ENCODE peak calls at places on chromosomes 3 and 15, in six cellular contexts. One of them, this sample, is unnamed.

GRCh38 chr3:58833501-58833900 is 166.9 kb upstream of the FAM3D start:
- DNase-seq in mammary epithelial cell: no peak
- DNase-seq in NAMALWA: no peak
- DNase-seq in cerebellar cortex: no peak
- DNase-seq in AG08396: no peak
- DNase-seq in cardiac muscle cell: no peak
- DNase-seq in this sample: no peak

GRCh38 chr3:112378989-112379692 is 46.2 kb downstream of the CD200 start:
- DNase-seq in mammary epithelial cell: peak; percentile 97
- DNase-seq in NAMALWA: no peak
- DNase-seq in cerebellar cortex: no peak
- DNase-seq in AG08396: peak; percentile 16
- DNase-seq in cardiac muscle cell: no peak
- DNase-seq in this sample: peak; percentile 47

GRCh38 chr3:197356275-197356674 is 57.9 kb upstream of the DLG1 start:
- DNase-seq in mammary epithelial cell: no peak
- DNase-seq in NAMALWA: no peak
- DNase-seq in cerebellar cortex: no peak
- DNase-seq in AG08396: no peak
- DNase-seq in cardiac muscle cell: no peak
- DNase-seq in this sample: no peak

GRCh38 chr3:3443482-3443881 is 264.0 kb upstream of the CRBN start:
- DNase-seq in mammary epithelial cell: no peak
- DNase-seq in NAMALWA: peak; percentile 42
- DNase-seq in cerebellar cortex: no peak
- DNase-seq in AG08396: no peak
- DNase-seq in cardiac muscle cell: no peak
- DNase-seq in this sample: no peak

GRCh38 chr3:31230425-31230824 is 302.3 kb upstream of the STT3B start:
- DNase-seq in mammary epithelial cell: no peak
- DNase-seq in NAMALWA: no peak
- DNase-seq in cerebellar cortex: no peak
- DNase-seq in AG08396: no peak
- DNase-seq in cardiac muscle cell: no peak
- DNase-seq in this sample: no peak

GRCh38 chr3:194091141-194091540 is 44.8 kb upstream of the HES1 start:
- DNase-seq in mammary epithelial cell: peak; percentile 99
- DNase-seq in NAMALWA: no peak
- DNase-seq in cerebellar cortex: no peak
- DNase-seq in AG08396: no peak
- DNase-seq in cardiac muscle cell: no peak
- DNase-seq in this sample: no peak

GRCh38 chr3:7875858-7876442 is 625.7 kb upstream of the LMCD1 start:
- DNase-seq in mammary epithelial cell: no peak
- DNase-seq in NAMALWA: no peak
- DNase-seq in cerebellar cortex: no peak
- DNase-seq in AG08396: no peak
- DNase-seq in cardiac muscle cell: no peak
- DNase-seq in this sample: no peak

GRCh38 chr3:133757701-133758319 is 11.6 kb downstream of the TF start:
- DNase-seq in mammary epithelial cell: peak; percentile 14
- DNase-seq in NAMALWA: no peak
- DNase-seq in cerebellar cortex: no peak
- DNase-seq in AG08396: no peak
- DNase-seq in cardiac muscle cell: no peak
- DNase-seq in this sample: no peak

GRCh38 chr3:100590114-100590839 is 19.1 kb upstream of the ADGRG7 start:
- DNase-seq in mammary epithelial cell: peak; percentile 59
- DNase-seq in NAMALWA: peak; percentile 84
- DNase-seq in cerebellar cortex: peak; percentile 79
- DNase-seq in AG08396: peak; percentile 67
- DNase-seq in cardiac muscle cell: peak; percentile 76
- DNase-seq in this sample: peak; percentile 60

GRCh38 chr3:159782724-159783421 is 205.8 kb upstream of the IL12A start:
- DNase-seq in mammary epithelial cell: no peak
- DNase-seq in NAMALWA: no peak
- DNase-seq in cerebellar cortex: no peak
- DNase-seq in AG08396: no peak
- DNase-seq in cardiac muscle cell: no peak
- DNase-seq in this sample: no peak

GRCh38 chr15:99124641-99125040 is 19.8 kb downstream of the SYNM start:
- DNase-seq in mammary epithelial cell: no peak
- DNase-seq in NAMALWA: no peak
- DNase-seq in cerebellar cortex: no peak
- DNase-seq in AG08396: no peak
- DNase-seq in cardiac muscle cell: no peak
- DNase-seq in this sample: no peak

GRCh38 chr15:60358935-60359672 is 38.7 kb downstream of the ANXA2 start:
- DNase-seq in mammary epithelial cell: no peak
- DNase-seq in NAMALWA: no peak
- DNase-seq in cerebellar cortex: no peak
- DNase-seq in AG08396: peak; percentile 53
- DNase-seq in cardiac muscle cell: no peak
- DNase-seq in this sample: no peak

GRCh38 chr15:58154769-58155168 is 16.6 kb downstream of the AQP9 start:
- DNase-seq in mammary epithelial cell: peak; percentile 73
- DNase-seq in NAMALWA: no peak
- DNase-seq in cerebellar cortex: no peak
- DNase-seq in AG08396: no peak
- DNase-seq in cardiac muscle cell: no peak
- DNase-seq in this sample: no peak

GRCh38 chr15:100114526-100114925 is 227.2 kb downstream of the ADAMTS17 start:
- DNase-seq in mammary epithelial cell: no peak
- DNase-seq in NAMALWA: no peak
- DNase-seq in cerebellar cortex: no peak
- DNase-seq in AG08396: peak; percentile 23
- DNase-seq in cardiac muscle cell: peak; percentile 60
- DNase-seq in this sample: no peak

GRCh38 chr3:134754768-134755559 is 40.1 kb upstream of the EPHB1 start:
- DNase-seq in mammary epithelial cell: peak; percentile 40
- DNase-seq in NAMALWA: peak; percentile 63
- DNase-seq in cerebellar cortex: peak; percentile 19
- DNase-seq in AG08396: peak; percentile 68
- DNase-seq in cardiac muscle cell: peak; percentile 36
- DNase-seq in this sample: peak; percentile 24

GRCh38 chr3:5389057-5389456 is 201.6 kb downstream of the EDEM1 start:
- DNase-seq in mammary epithelial cell: peak; percentile 89
- DNase-seq in NAMALWA: no peak
- DNase-seq in cerebellar cortex: no peak
- DNase-seq in AG08396: no peak
- DNase-seq in cardiac muscle cell: no peak
- DNase-seq in this sample: no peak

GRCh38 chr15:29438714-29439076 is 169.1 kb upstream of the NSMCE3 start:
- DNase-seq in mammary epithelial cell: peak; percentile 12
- DNase-seq in NAMALWA: no peak
- DNase-seq in cerebellar cortex: no peak
- DNase-seq in AG08396: no peak
- DNase-seq in cardiac muscle cell: no peak
- DNase-seq in this sample: no peak

GRCh38 chr15:70833897-70834765 is 19.8 kb downstream of the LARP6 start:
- DNase-seq in mammary epithelial cell: peak; percentile 57
- DNase-seq in NAMALWA: no peak
- DNase-seq in cerebellar cortex: no peak
- DNase-seq in AG08396: peak; percentile 64
- DNase-seq in cardiac muscle cell: no peak
- DNase-seq in this sample: no peak